ENCODE peak calls at places on chromosomes 16 and 17, in four cellular contexts. J is colonic mucosa; O is stimulated activated CD4-positive, alpha-beta T cell treated with anti-CD3 and anti-CD28 coated beads, Interleukin-1b, Interleukin-23, amount 100 ng/mL, for 24 hours; M is sciatic nerve. U is an unnamed sample.
A peak's percentile ranks its signal among the peaks of the same experiment; 100 is the strongest.

GRCh38 chr16:20866792-20867191 is 33.4 kb downstream of the DCUN1D3 start:
- DNase-seq in O (no peak), M (no peak), J (no peak), U (no peak)

GRCh38 chr17:61645898-61646297 is 54.9 kb upstream of the NACA2 start:
- DNase-seq in M (no peak), J (no peak), O (no peak), U (no peak)

GRCh38 chr17:45172541-45173286 is 11.0 kb downstream of the HEXIM2 start:
- DNase-seq in M (peak; percentile 82), J (peak; percentile 80), O (peak; percentile 18), U (peak; percentile 56)

GRCh38 chr17:9204026-9204425 is 182.7 kb downstream of the NTN1 start:
- DNase-seq in O (no peak), J (no peak), M (no peak), U (no peak)

GRCh38 chr16:24208710-24209109 is 47.4 kb upstream of the CACNG3 start:
- DNase-seq in M (no peak), O (no peak), J (no peak), U (no peak)

GRCh38 chr17:38663125-38663751 is 11.5 kb downstream of the EPOP start:
- DNase-seq in J (peak; percentile 70), O (no peak), M (no peak), U (no peak)

GRCh38 chr17:9228408-9229159 is 207.3 kb downstream of the NTN1 start:
- DNase-seq in M (no peak), J (no peak), O (no peak), U (no peak)

GRCh38 chr16:80250376-80250775 is 290.4 kb upstream of the DYNLRB2 start:
- DNase-seq in J (no peak), M (no peak), O (no peak), U (no peak)

GRCh38 chr17:50096758-50097157 is 1.6 kb downstream of the PDK2 start:
- DNase-seq in M (no peak), O (no peak), J (no peak), U (no peak)

GRCh38 chr17:66665194-66665593 is 169.7 kb upstream of the CACNG5 start:
- DNase-seq in O (no peak), J (no peak), M (no peak), U (no peak)

GRCh38 chr16:86396318-86396882 is 113.9 kb upstream of the FOXF1 start:
- DNase-seq in O (no peak), J (no peak), M (no peak), U (no peak)

GRCh38 chr16:22189473-22190168 is 16.5 kb upstream of the EEF2K start:
- DNase-seq in J (peak; percentile 88), M (peak; percentile 85), O (peak; percentile 63), U (peak; percentile 69)

GRCh38 chr17:9693755-9694154 is 48.4 kb downstream of the USP43 start:
- DNase-seq in M (no peak), J (no peak), O (no peak), U (no peak)

GRCh38 chr17:66373944-66374817 is 71.8 kb downstream of the PRKCA start:
- DNase-seq in O (no peak), M (no peak), J (peak; percentile 40), U (peak; percentile 33)

GRCh38 chr16:57009641-57010170 is 20.3 kb downstream of the NLRC5 start:
- DNase-seq in O (no peak), M (peak; percentile 8), J (no peak), U (no peak)

GRCh38 chr16:59324462-59324861 is 590.3 kb upstream of the GOT2 start:
- DNase-seq in J (no peak), M (no peak), O (no peak), U (no peak)

GRCh38 chr17:56577810-56578209 is 15.7 kb upstream of the NOG start:
- DNase-seq in M (no peak), J (no peak), O (no peak), U (no peak)

GRCh38 chr16:19898924-19899604 is 14.4 kb upstream of the GPRC5B start:
- DNase-seq in O (peak; percentile 18), M (no peak), J (peak; percentile 55), U (peak; percentile 20)

GRCh38 chr16:69187891-69188451 is 1.0 kb downstream of the SNTB2 start:
- DNase-seq in O (no peak), M (peak; percentile 72), J (peak; percentile 45), U (no peak)

GRCh38 chr17:60301644-60302043 is 90.3 kb downstream of the USP32 start:
- DNase-seq in J (no peak), O (no peak), M (no peak), U (no peak)

GRCh38 chr17:67559381-67559966 is 158.3 kb upstream of the NOL11 start:
- DNase-seq in O (no peak), M (no peak), J (no peak), U (no peak)

GRCh38 chr17:79647456-79647915 is 36.6 kb upstream of the RBFOX3 start:
- DNase-seq in O (no peak), M (peak; percentile 30), J (peak; percentile 11), U (no peak)

GRCh38 chr17:65633988-65634387 is 72.5 kb upstream of the AXIN2 start:
- DNase-seq in J (no peak), M (no peak), O (no peak), U (no peak)

GRCh38 chr17:16415031-16415924 is at the start of gene TRPV2:
- DNase-seq in J (peak; percentile 52), M (peak; percentile 69), O (no peak), U (no peak)

GRCh38 chr17:80116276-80116922 is 15.0 kb downstream of the GAA start:
- DNase-seq in O (no peak), M (peak; percentile 38), J (no peak), U (no peak)

GRCh38 chr17:74211141-74211928 is 2.0 kb upstream of the TTYH2 start:
- DNase-seq in J (no peak), O (no peak), M (no peak), U (no peak)

GRCh38 chr17:56902350-56902749 is 11.5 kb downstream of the TRIM25 start:
- DNase-seq in J (no peak), M (peak; percentile 33), O (no peak), U (no peak)

GRCh38 chr16:56277040-56277439 is 85.8 kb downstream of the GNAO1 start:
- DNase-seq in O (no peak), J (no peak), M (no peak), U (no peak)

GRCh38 chr17:17663160-17664072 is 17.8 kb upstream of the RAI1 start:
- DNase-seq in M (no peak), J (peak; percentile 43), O (peak; percentile 26), U (peak; percentile 63)

GRCh38 chr16:3841729-3842508 is 38.6 kb downstream of the CREBBP start:
- DNase-seq in J (no peak), M (no peak), O (no peak), U (no peak)

GRCh38 chr16:88857728-88858339 is 907 bp downstream of the TRAPPC2L start:
- DNase-seq in O (peak; percentile 47), M (peak; percentile 86), J (peak; percentile 87), U (peak; percentile 65)

GRCh38 chr17:72039490-72039889 is 81.3 kb upstream of the SOX9 start:
- DNase-seq in M (no peak), O (no peak), J (no peak), U (no peak)

U was measured in stimulated activated CD8-positive, alpha-beta memory T cell treated with anti-CD3 and anti-CD28 coated beads, Interleukin-7, amount 100 ng/mL, for 48 hours.